ENCODE peak calls at places on chromosomes 11 and 22, in seven cellular contexts. Y is body of pancreas, G is HT1080, N is NCI-H1105 treated with DMSO at 0.1 percent for 48 hours, Q is choroid plexus epithelial cell, O is uterus, I is substantia nigra. P is an unnamed sample.

GRCh38 chr11:69217276-69218105 is 61.8 kb downstream of the SMIM38 start:
- DNase-seq in Y (no peak), Q (no peak), I (no peak), O (no peak), N (no peak), G (no peak), P (no peak)

GRCh38 chr11:120135838-120136237 is 2.1 kb downstream of the TRIM29 start:
- DNase-seq in Q (no peak), N (no peak), O (no peak), I (no peak), G (no peak), Y (no peak), P (no peak)

GRCh38 chr11:115112779-115113178 is 391.4 kb downstream of the CADM1 start:
- DNase-seq in Q (no peak), N (peak), Y (no peak), O (no peak), I (no peak), G (no peak), P (no peak)

GRCh38 chr11:33307984-33308383 is 50.8 kb downstream of the HIPK3 start:
- DNase-seq in N (no peak), Y (no peak), O (no peak), I (no peak), G (no peak), Q (no peak), P (no peak)

GRCh38 chr11:86696004-86696403 is 23.6 kb upstream of the ME3 start:
- DNase-seq in O (no peak), I (no peak), G (peak), N (no peak), Q (peak), Y (no peak), P (no peak)

GRCh38 chr11:124294697-124295096 is 19.1 kb downstream of the OR8D1 start:
- DNase-seq in I (no peak), Q (no peak), N (no peak), Y (no peak), G (no peak), O (no peak), P (no peak)

GRCh38 chr11:94007426-94007825 is 13.7 kb upstream of the HEPHL1 start:
- DNase-seq in Q (no peak), G (no peak), O (no peak), I (no peak), Y (no peak), N (no peak), P (no peak)

GRCh38 chr11:92269021-92269420 is 44.4 kb downstream of the FAT3 start:
- DNase-seq in O (no peak), N (no peak), I (no peak), Y (no peak), G (peak), Q (peak), P (no peak)

GRCh38 chr22:38203855-38204497 is 2.2 kb downstream of the MAFF start:
- DNase-seq in G (peak), O (no peak), Q (no peak), I (no peak), N (no peak), Y (no peak), P (no peak)

GRCh38 chr11:62602141-62603071 is 741 bp upstream of the MTA2 start:
- DNase-seq in O (peak), N (peak), Q (peak), G (no peak), I (peak), Y (peak), P (no peak)

GRCh38 chr11:6695377-6695776 is 12.2 kb upstream of the MRPL17 start:
- DNase-seq in Q (peak), N (no peak), I (no peak), O (peak), Y (no peak), G (peak), P (no peak)

GRCh38 chr11:1988667-1989317 is 8.8 kb downstream of the H19 start:
- DNase-seq in I (no peak), O (no peak), N (no peak), Y (no peak), G (no peak), Q (no peak), P (no peak)

GRCh38 chr22:46043816-46044717 is 67.1 kb upstream of the WNT7B start:
- DNase-seq in G (no peak), N (no peak), Y (peak), I (no peak), O (peak), Q (peak), P (no peak)

GRCh38 chr11:66595245-66595904 is 2.4 kb downstream of the CCS start:
- DNase-seq in O (no peak), Q (peak), Y (peak), I (no peak), N (peak), G (no peak), P (no peak)

GRCh38 chr11:9455722-9456121 is 5.1 kb upstream of the ZNF143 start:
- DNase-seq in Q (no peak), N (no peak), G (no peak), Y (no peak), O (no peak), I (no peak), P (no peak)

GRCh38 chr11:9953994-9954626 is 290.2 kb downstream of the SWAP70 start:
- DNase-seq in Q (peak), G (no peak), O (no peak), I (no peak), Y (no peak), N (no peak), P (no peak)

GRCh38 chr11:128294685-128295079 is 292.7 kb downstream of the ETS1 start:
- DNase-seq in N (no peak), O (no peak), G (peak), Q (peak), I (no peak), Y (no peak), P (no peak)

GRCh38 chr11:103624708-103625623 is 411.5 kb upstream of the DDI1 start:
- DNase-seq in N (no peak), G (peak), O (no peak), Y (no peak), Q (peak), I (no peak), P (no peak)

GRCh38 chr11:120184946-120185677 is 25.7 kb upstream of the OAF start:
- DNase-seq in I (no peak), Q (peak), G (no peak), N (no peak), Y (peak), O (peak), P (no peak)

P was measured in NCI-H446.